ENCODE peak calls at places on chromosome 10, in four cellular contexts. Q is PC-9, S is HEK293T, O is hippocampal formation. A is an unnamed sample.

GRCh38 chr10:79444243-79445119 is 943 bp downstream of the ZCCHC24 start:
- DNase-seq in S (peak), Q (peak), O (no peak), A (peak)

GRCh38 chr10:112562803-112563663 is 116.0 kb downstream of the VTI1A start:
- DNase-seq in Q (no peak), S (peak), O (no peak), A (no peak)

GRCh38 chr10:28939352-28940157 is 262.2 kb downstream of the BAMBI start:
- DNase-seq in S (peak), Q (peak), O (peak), A (peak)

GRCh38 chr10:79484476-79484875 is 27.9 kb upstream of the EIF5AL1 start:
- DNase-seq in O (no peak), Q (no peak), S (no peak), A (no peak)

GRCh38 chr10:69501657-69502056 is 50.4 kb downstream of the TSPAN15 start:
- DNase-seq in O (no peak), S (no peak), Q (no peak), A (no peak)

GRCh38 chr10:86520871-86521619 is 547 bp downstream of the WAPL start:
- DNase-seq in S (peak), O (peak), Q (peak), A (peak)

GRCh38 chr10:61779950-61780659 is 117.4 kb downstream of the CABCOCO1 start:
- DNase-seq in S (peak), O (no peak), Q (peak), A (peak)

GRCh38 chr10:62627985-62628384 is 176.5 kb upstream of the ADO start:
- DNase-seq in S (no peak), O (no peak), Q (no peak), A (no peak)

GRCh38 chr10:59361659-59362183 is 628 bp downstream of the FAM13C start:
- DNase-seq in S (no peak), O (no peak), Q (no peak), A (no peak)

GRCh38 chr10:80373566-80373965 is 17.0 kb downstream of the DYDC2 start:
- DNase-seq in O (no peak), S (no peak), Q (no peak), A (no peak)

GRCh38 chr10:92848441-92849233 is at the start of gene EXOC6:
- DNase-seq in S (peak), Q (peak), O (peak), A (peak)

GRCh38 chr10:72009430-72010081 is 45.4 kb downstream of the CHST3 start:
- DNase-seq in O (peak), Q (no peak), S (no peak), A (peak)

GRCh38 chr10:24929056-24929544 is 23.3 kb downstream of the PRTFDC1 start:
- DNase-seq in O (no peak), Q (no peak), S (no peak), A (no peak)

GRCh38 chr10:43931308-43931930 is 282.7 kb upstream of the ZNF32 start:
- DNase-seq in S (no peak), Q (no peak), O (no peak), A (peak)

GRCh38 chr10:58209669-58210068 is 58.0 kb downstream of the IPMK start:
- DNase-seq in Q (no peak), O (no peak), S (no peak), A (no peak)

GRCh38 chr10:77550378-77550777 is 87.2 kb downstream of the KCNMA1 start:
- DNase-seq in O (no peak), S (no peak), Q (no peak), A (no peak)

GRCh38 chr10:29141761-29142160 is 147.1 kb upstream of the LYZL1 start:
- DNase-seq in Q (peak), S (no peak), O (no peak), A (peak)

GRCh38 chr10:123136806-123137642 is 1.3 kb downstream of the HMX3 start:
- DNase-seq in O (no peak), S (no peak), Q (no peak), A (peak)

GRCh38 chr10:51010977-51011376 is 63.3 kb upstream of the PRKG1 start:
- DNase-seq in Q (no peak), O (no peak), S (peak), A (no peak)

GRCh38 chr10:33721509-33721908 is 387.0 kb upstream of the NRP1 start:
- DNase-seq in O (no peak), S (no peak), Q (no peak), A (no peak)

GRCh38 chr10:52007091-52007490 is 307.0 kb upstream of the DKK1 start:
- DNase-seq in Q (no peak), S (no peak), O (no peak), A (no peak)

GRCh38 chr10:108775911-108776475 is 1147.3 kb downstream of the XPNPEP1 start:
- DNase-seq in O (no peak), S (no peak), Q (no peak), A (no peak)

GRCh38 chr10:48802611-48803046 is 118.0 kb downstream of the WDFY4 start:
- DNase-seq in O (no peak), S (no peak), Q (no peak), A (no peak)

GRCh38 chr10:126259883-126260282 is 128.4 kb downstream of the ADAM12 start:
- DNase-seq in O (no peak), S (no peak), Q (no peak), A (no peak)

GRCh38 chr10:104309980-104310978 is 28.0 kb downstream of the ITPRIP start:
- DNase-seq in Q (no peak), O (no peak), S (no peak), A (no peak)

GRCh38 chr10:75544381-75544780 is 113.0 kb downstream of the LRMDA start:
- DNase-seq in S (no peak), O (no peak), Q (no peak), A (peak)

GRCh38 chr10:102467971-102468438 is 16.7 kb upstream of the C10orf95 start:
- DNase-seq in O (no peak), Q (no peak), S (no peak), A (no peak)

GRCh38 chr10:121886997-121887622 is 40.7 kb downstream of the ATE1 start:
- DNase-seq in S (peak), Q (peak), O (peak), A (no peak)

GRCh38 chr10:119199231-119199992 is 8.0 kb upstream of the GRK5 start:
- DNase-seq in S (peak), O (peak), Q (peak), A (peak)

GRCh38 chr10:130766071-130766470 is 545.5 kb downstream of the TCERG1L start:
- DNase-seq in S (no peak), O (no peak), Q (no peak), A (no peak)

GRCh38 chr10:22652988-22653431 is 61.4 kb downstream of the PIP4K2A start:
- DNase-seq in Q (no peak), O (no peak), S (no peak), A (no peak)

GRCh38 chr10:97428572-97428981 is 2.6 kb downstream of the PGAM1 start:
- DNase-seq in Q (no peak), O (no peak), S (no peak), A (no peak)

GRCh38 chr10:6423004-6423403 is 157.1 kb downstream of the PRKCQ start:
- DNase-seq in O (no peak), S (no peak), Q (no peak), A (no peak)

GRCh38 chr10:93334901-93335312 is 147.2 kb downstream of the MYOF start:
- DNase-seq in Q (peak), O (no peak), S (no peak), A (peak)

A was measured in SJSA1.